ENCODE peak calls at places on chromosome 6, in nine cellular contexts. Z is NB4, W is brain microvascular endothelial cell, I is GM06990, O is bronchial epithelial cell, A is AG10803, J is HFFc6, Y is astrocyte of the spinal cord, B is ovary. M is an unnamed sample.

GRCh38 chr6:41560440-41561192 is 14.4 kb downstream of the FOXP4 start:
- DNase-seq in Z (peak), W (no peak), I (peak), O (no peak), A (peak), J (no peak), Y (peak), B (peak), M (peak)

GRCh38 chr6:75604294-75604693 is 2.6 kb downstream of the SENP6 start:
- DNase-seq in Z (no peak), W (no peak), I (no peak), O (no peak), A (no peak), J (no peak), Y (no peak), B (no peak), M (no peak)

GRCh38 chr6:105370316-105370715 is 32.6 kb downstream of the PREP start:
- DNase-seq in Z (no peak), W (no peak), I (no peak), O (no peak), A (peak), J (no peak), Y (no peak), B (no peak), M (no peak)

GRCh38 chr6:4637691-4638433 is 138.3 kb upstream of the CDYL start:
- DNase-seq in Z (peak), W (peak), I (peak), O (peak), A (peak), J (peak), Y (peak), B (no peak), M (peak)

GRCh38 chr6:52749546-52750152 is 13.6 kb downstream of the GSTA2 start:
- DNase-seq in Z (no peak), W (no peak), I (no peak), O (no peak), A (no peak), J (no peak), Y (no peak), B (no peak), M (no peak)

GRCh38 chr6:112773217-112773616 is 426.1 kb downstream of the RFPL4B start:
- DNase-seq in Z (no peak), W (no peak), I (no peak), O (peak), A (peak), J (no peak), Y (no peak), B (no peak), M (no peak)

GRCh38 chr6:158011478-158011920 is 29.8 kb downstream of the SYNJ2 start:
- DNase-seq in Z (no peak), W (no peak), I (no peak), O (no peak), A (peak), J (no peak), Y (no peak), B (no peak), M (no peak)

GRCh38 chr6:81906041-81906440 is 153.6 kb upstream of the TENT5A start:
- DNase-seq in Z (no peak), W (no peak), I (no peak), O (peak), A (no peak), J (no peak), Y (no peak), B (no peak), M (no peak)

GRCh38 chr6:34680802-34681515 is 15.6 kb downstream of the ILRUN start:
- DNase-seq in Z (peak), W (no peak), I (no peak), O (peak), A (peak), J (no peak), Y (no peak), B (no peak), M (peak)

GRCh38 chr6:134481953-134482352 is 164.0 kb upstream of the SGK1 start:
- DNase-seq in Z (no peak), W (no peak), I (no peak), O (peak), A (no peak), J (no peak), Y (no peak), B (no peak), M (no peak)

GRCh38 chr6:41427642-41428401 is 92.4 kb downstream of the NCR2 start:
- DNase-seq in Z (peak), W (no peak), I (peak), O (peak), A (no peak), J (no peak), Y (no peak), B (no peak), M (peak)

GRCh38 chr6:34585512-34586045 is 29.4 kb upstream of the SPDEF start:
- DNase-seq in Z (no peak), W (peak), I (no peak), O (peak), A (peak), J (no peak), Y (no peak), B (no peak), M (no peak)

GRCh38 chr6:152309648-152310047 is 327.5 kb downstream of the SYNE1 start:
- DNase-seq in Z (peak), W (no peak), I (no peak), O (no peak), A (no peak), J (no peak), Y (no peak), B (no peak), M (no peak)

GRCh38 chr6:13280253-13280652 is 48.1 kb downstream of the TBC1D7 start:
- DNase-seq in Z (no peak), W (no peak), I (no peak), O (no peak), A (no peak), J (no peak), Y (no peak), B (no peak), M (no peak)

GRCh38 chr6:33609019-33609418 is 12.1 kb upstream of the ITPR3 start:
- DNase-seq in Z (no peak), W (no peak), I (no peak), O (no peak), A (no peak), J (no peak), Y (no peak), B (no peak), M (no peak)

DNA sequence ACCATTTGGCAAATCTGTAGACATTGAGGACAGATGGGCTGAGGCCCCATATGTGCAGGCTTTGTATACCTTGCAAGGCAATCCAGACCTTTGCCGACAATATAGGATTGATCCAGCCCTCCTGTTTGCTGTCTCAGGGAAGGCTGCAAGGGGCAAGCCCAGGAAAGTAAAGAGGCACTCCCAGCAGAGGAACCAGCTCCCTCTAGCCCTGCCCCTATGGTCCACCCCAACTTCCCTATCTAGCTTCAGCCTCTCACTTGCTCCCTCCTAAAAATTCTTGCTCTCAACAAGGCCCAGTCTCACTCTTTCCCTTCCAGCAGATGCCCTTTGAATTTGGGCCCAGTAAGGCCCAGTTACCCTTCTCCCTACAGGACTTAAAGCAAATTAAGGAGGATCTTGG is 92.6 kb downstream of the JARID2 start:
- DNase-seq in Z (peak), W (no peak), I (no peak), O (no peak), A (no peak), J (no peak), Y (no peak), B (no peak), M (no peak)
- TF ChIP-seq CTCF in Z (no peak), W (no peak), I (no peak), O (no peak), A (no peak), J (no peak), Y (no peak), B (no peak), M (no peak)

GRCh38 chr6:73285674-73286283 is 22.8 kb upstream of the KHDC1 start:
- DNase-seq in Z (peak), W (peak), I (no peak), O (peak), A (peak), J (peak), Y (peak), B (no peak), M (no peak)
- TF ChIP-seq CTCF in Z (peak), W (peak), I (peak), O (peak), A (peak), J (peak), Y (peak), B (no peak), M (no peak)

DNA sequence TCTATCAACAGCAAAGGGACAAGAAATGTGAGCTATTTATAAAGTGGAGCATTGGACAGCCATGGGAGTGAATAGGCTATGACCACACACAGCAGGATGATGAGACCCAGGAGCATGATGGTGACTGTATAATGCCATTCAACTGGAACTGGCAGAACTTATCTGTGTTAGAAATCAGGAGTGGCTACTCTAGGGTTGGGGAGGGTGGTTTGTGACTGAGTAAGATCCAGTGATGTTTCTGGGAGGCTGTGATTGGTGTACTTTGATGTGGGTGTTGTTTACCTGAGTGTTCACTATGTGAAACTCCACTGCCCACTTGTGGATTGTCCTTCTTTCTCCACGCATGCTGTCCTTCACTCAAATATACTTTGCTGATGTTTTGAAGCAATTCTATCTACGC is 11.5 kb upstream of the HLA-B start:
- DNase-seq in Z (no peak), W (no peak), I (no peak), O (peak), A (no peak), J (no peak), Y (no peak), B (no peak), M (no peak)
- TF ChIP-seq CTCF in Z (no peak), W (no peak), I (no peak), O (no peak), A (no peak), J (no peak), Y (no peak), B (no peak), M (no peak)

GRCh38 chr6:25311251-25311910 is 32.2 kb downstream of the CARMIL1 start:
- DNase-seq in Z (no peak), W (peak), I (no peak), O (peak), A (peak), J (peak), Y (peak), B (no peak), M (no peak)
- TF ChIP-seq CTCF in Z (no peak), W (no peak), I (no peak), O (no peak), A (no peak), J (no peak), Y (no peak), B (no peak), M (no peak)

DNA sequence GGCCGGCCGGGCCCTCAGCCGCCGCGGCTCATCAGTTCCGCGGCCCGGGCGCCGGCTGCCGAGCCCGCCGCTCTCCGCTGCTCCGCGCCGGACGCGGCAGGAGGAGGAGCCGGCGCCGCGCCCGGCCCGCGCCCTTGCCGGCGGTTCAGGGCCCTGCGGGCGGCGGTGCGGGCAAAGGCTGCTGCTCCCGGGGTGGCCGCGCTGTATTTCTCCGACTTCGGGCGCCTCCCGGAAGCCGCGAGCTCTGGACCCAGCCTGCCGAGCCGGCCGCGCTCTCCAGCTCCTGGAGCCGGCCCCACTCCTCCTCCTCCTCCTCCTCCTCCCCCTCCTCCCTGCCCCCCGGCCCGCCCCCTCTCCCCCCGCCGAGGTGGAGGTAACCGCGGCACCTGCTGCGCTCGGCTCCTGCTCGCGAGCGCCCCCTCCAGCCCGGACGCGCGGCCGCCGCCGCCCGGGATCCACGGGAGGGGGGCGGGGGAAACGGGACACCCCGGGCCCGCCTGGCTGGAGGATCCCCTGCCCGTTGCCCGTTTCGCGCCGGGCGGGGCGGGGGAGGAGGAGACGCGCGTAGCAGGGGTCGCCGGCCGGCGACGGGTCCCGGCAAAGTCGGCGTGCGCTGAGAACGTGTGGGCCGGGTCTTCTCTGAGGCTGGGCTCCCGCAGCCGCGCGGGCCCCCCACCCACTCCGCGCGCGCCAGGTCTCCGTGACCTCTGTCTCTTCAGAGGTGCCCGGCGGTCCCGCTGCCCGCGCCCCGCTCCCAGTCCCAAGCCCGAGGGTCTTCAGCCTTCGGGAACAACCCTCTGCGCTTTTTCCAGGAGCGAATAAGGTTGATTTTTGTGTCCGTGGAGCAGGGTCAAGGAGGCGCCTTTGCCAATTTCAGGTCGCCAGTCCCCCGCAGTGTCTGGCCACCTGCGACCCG is at the start of gene SLC22A23:
- DNase-seq in Z (peak), W (no peak), I (peak), O (peak), A (peak), J (no peak), Y (peak), B (peak), M (peak)
- TF ChIP-seq CTCF in Z (peak), W (peak), I (no peak), O (peak), A (peak), J (peak), Y (peak), B (peak), M (peak)

DNA sequence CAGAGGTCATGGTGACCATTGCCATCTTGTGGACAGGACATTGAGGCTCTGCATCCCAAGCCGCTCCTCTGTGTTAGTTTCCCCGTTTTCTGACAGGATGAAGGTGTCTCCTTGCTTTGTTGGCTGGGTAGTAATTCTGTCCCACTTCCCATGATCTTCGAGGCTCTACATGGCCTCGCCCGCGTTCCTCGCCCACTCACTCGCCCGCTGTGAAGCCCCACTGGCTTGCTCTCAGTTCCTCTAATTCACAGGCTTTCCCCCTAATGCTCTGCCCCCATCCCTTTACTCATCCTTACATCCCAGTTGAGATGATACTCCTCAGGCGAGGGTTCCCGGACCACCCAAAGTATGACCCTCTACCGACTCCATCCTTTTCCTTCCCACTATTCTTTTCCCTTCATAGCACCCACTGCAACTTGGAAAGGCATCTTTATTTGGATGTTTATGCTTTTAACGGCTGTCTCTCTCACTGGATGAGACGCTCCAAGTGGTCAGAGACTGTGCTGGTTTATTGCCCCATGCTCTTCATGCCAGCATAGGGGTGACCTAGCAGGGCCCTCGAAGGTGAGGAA is 511 bp upstream of the SLC35B2 start:
- DNase-seq in Z (no peak), W (no peak), I (no peak), O (no peak), A (no peak), J (no peak), Y (no peak), B (no peak), M (peak)
- TF ChIP-seq CTCF in Z (no peak), W (no peak), I (peak), O (no peak), A (no peak), J (peak), Y (no peak), B (no peak), M (no peak)

GRCh38 chr6:161103475-161103874 is 111.9 kb downstream of the MAP3K4 start:
- DNase-seq in Z (no peak), W (no peak), I (no peak), O (no peak), A (no peak), J (no peak), Y (no peak), B (no peak), M (no peak)

GRCh38 chr6:161100072-161100471 is 108.5 kb downstream of the MAP3K4 start:
- DNase-seq in Z (no peak), W (no peak), I (no peak), O (no peak), A (no peak), J (no peak), Y (no peak), B (no peak), M (no peak)

GRCh38 chr6:161105408-161105807 is 113.8 kb downstream of the MAP3K4 start:
- DNase-seq in Z (no peak), W (no peak), I (no peak), O (peak), A (no peak), J (no peak), Y (no peak), B (no peak), M (no peak)

GRCh38 chr6:161104966-161105365 is 113.4 kb downstream of the MAP3K4 start:
- DNase-seq in Z (no peak), W (no peak), I (no peak), O (peak), A (peak), J (no peak), Y (no peak), B (no peak), M (no peak)

GRCh38 chr6:161101517-161101916 is 109.9 kb downstream of the MAP3K4 start:
- DNase-seq in Z (peak), W (no peak), I (no peak), O (no peak), A (no peak), J (no peak), Y (peak), B (no peak), M (no peak)
- TF ChIP-seq CTCF in Z (peak), W (peak), I (peak), O (no peak), A (peak), J (peak), Y (peak), B (no peak), M (peak)

GRCh38 chr6:46865221-46865620 is 56.5 kb downstream of the ADGRF5 start:
- DNase-seq in Z (no peak), W (no peak), I (no peak), O (no peak), A (no peak), J (no peak), Y (no peak), B (no peak), M (no peak)

GRCh38 chr6:46867411-46867810 is 54.3 kb downstream of the ADGRF5 start:
- DNase-seq in Z (no peak), W (no peak), I (no peak), O (peak), A (no peak), J (no peak), Y (no peak), B (no peak), M (no peak)

GRCh38 chr6:46863791-46864190 is 57.9 kb downstream of the ADGRF5 start:
- DNase-seq in Z (no peak), W (no peak), I (no peak), O (no peak), A (no peak), J (no peak), Y (no peak), B (no peak), M (no peak)

GRCh38 chr6:46862381-46862780 is 59.4 kb downstream of the ADGRF5 start:
- DNase-seq in Z (no peak), W (no peak), I (no peak), O (peak), A (no peak), J (no peak), Y (no peak), B (no peak), M (no peak)
- TF ChIP-seq CTCF in Z (no peak), W (no peak), I (no peak), O (no peak), A (no peak), J (no peak), Y (peak), B (no peak), M (no peak)

M was measured in GM13976.